ENCODE peak calls at places on chromosome 17, in nine cellular contexts. C, P, U, Y, F, J, N, G and B are unnamed samples.

GRCh38 chr17:6555331-6556120 is 829 bp downstream of the PITPNM3 start:
- DNase-seq in C (no peak), P (no peak), U (no peak), Y (no peak), F (no peak), J (no peak), N (no peak), G (no peak), B (peak)

GRCh38 chr17:67557921-67558320 is 159.8 kb upstream of the NOL11 start:
- DNase-seq in C (no peak), P (no peak), U (no peak), Y (no peak), F (no peak), J (no peak), N (no peak), G (no peak), B (no peak)

GRCh38 chr17:77884019-77884418 is 74.5 kb upstream of the TNRC6C start:
- DNase-seq in C (no peak), P (no peak), U (no peak), Y (peak), F (no peak), J (no peak), N (no peak), G (peak), B (peak)

GRCh38 chr17:9987779-9988585 is 82.9 kb upstream of the RCVRN start:
- DNase-seq in C (no peak), P (peak), U (no peak), Y (no peak), F (no peak), J (peak), N (peak), G (no peak), B (peak)

GRCh38 chr17:46216682-46217081 is 23.5 kb upstream of the KANSL1 start:
- DNase-seq in C (no peak), P (no peak), U (no peak), Y (no peak), F (no peak), J (no peak), N (no peak), G (no peak), B (no peak)

GRCh38 chr17:75909812-75910274 is 5.2 kb upstream of the MRPL38 start:
- DNase-seq in C (no peak), P (no peak), U (no peak), Y (peak), F (peak), J (no peak), N (no peak), G (peak), B (peak)

GRCh38 chr17:31002047-31002446 is 31.2 kb downstream of the RNF135 start:
- DNase-seq in C (no peak), P (no peak), U (no peak), Y (peak), F (no peak), J (no peak), N (no peak), G (no peak), B (no peak)

GRCh38 chr17:82083533-82084359 is 14.3 kb downstream of the FASN start:
- DNase-seq in C (no peak), P (no peak), U (no peak), Y (no peak), F (no peak), J (no peak), N (no peak), G (no peak), B (no peak)

GRCh38 chr17:63571632-63572310 is 21.5 kb downstream of the DCAF7 start:
- DNase-seq in C (no peak), P (peak), U (no peak), Y (no peak), F (no peak), J (no peak), N (no peak), G (no peak), B (no peak)

GRCh38 chr17:4161179-4161559 is 18.2 kb downstream of the CYB5D2 start:
- DNase-seq in C (no peak), P (peak), U (no peak), Y (no peak), F (no peak), J (peak), N (no peak), G (no peak), B (no peak)

GRCh38 chr17:74249966-74250365 is 24.1 kb upstream of the DNAI2 start:
- DNase-seq in C (no peak), P (no peak), U (no peak), Y (no peak), F (peak), J (no peak), N (no peak), G (no peak), B (no peak)

GRCh38 chr17:30290696-30291570 is 811 bp downstream of the BLMH start:
- DNase-seq in C (peak), P (no peak), U (no peak), Y (peak), F (peak), J (peak), N (peak), G (peak), B (peak)

GRCh38 chr17:65011047-65011446 is 45.5 kb downstream of the GNA13 start:
- DNase-seq in C (no peak), P (no peak), U (no peak), Y (no peak), F (no peak), J (no peak), N (no peak), G (no peak), B (no peak)

GRCh38 chr17:81512560-81512983 is at the start of gene ACTG1:
- DNase-seq in C (peak), P (peak), U (peak), Y (peak), F (peak), J (peak), N (peak), G (peak), B (peak)

GRCh38 chr17:81033535-81034167 is 1.3 kb upstream of the BAIAP2 start:
- DNase-seq in C (no peak), P (peak), U (no peak), Y (no peak), F (no peak), J (no peak), N (no peak), G (no peak), B (no peak)

GRCh38 chr17:79769596-79770520 is 8.1 kb upstream of the CBX2 start:
- DNase-seq in C (no peak), P (no peak), U (no peak), Y (no peak), F (no peak), J (no peak), N (no peak), G (no peak), B (no peak)

GRCh38 chr17:82933911-82934310 is 94.1 kb upstream of the ZNF750 start:
- DNase-seq in C (no peak), P (no peak), U (no peak), Y (no peak), F (peak), J (no peak), N (no peak), G (no peak), B (no peak)

GRCh38 chr17:54891176-54891821 is 9.4 kb upstream of the TOM1L1 start:
- DNase-seq in C (no peak), P (peak), U (no peak), Y (peak), F (no peak), J (peak), N (no peak), G (peak), B (no peak)

GRCh38 chr17:82799591-82799990 is 40.2 kb downstream of the ZNF750 start:
- DNase-seq in C (no peak), P (no peak), U (no peak), Y (no peak), F (no peak), J (no peak), N (no peak), G (no peak), B (no peak)

GRCh38 chr17:70857351-70857750 is 688.0 kb downstream of the KCNJ2 start:
- DNase-seq in C (no peak), P (no peak), U (no peak), Y (no peak), F (no peak), J (no peak), N (no peak), G (no peak), B (no peak)

GRCh38 chr17:32275060-32276042 is 9.7 kb downstream of the RHBDL3 start:
- DNase-seq in C (no peak), P (peak), U (no peak), Y (no peak), F (peak), J (peak), N (no peak), G (peak), B (no peak)

GRCh38 chr17:78337244-78338109 is 22.4 kb downstream of the SOCS3 start:
- DNase-seq in C (no peak), P (peak), U (no peak), Y (no peak), F (no peak), J (no peak), N (no peak), G (no peak), B (no peak)

GRCh38 chr17:29617481-29618271 is 5.0 kb downstream of the CORO6 start:
- DNase-seq in C (peak), P (peak), U (no peak), Y (peak), F (peak), J (no peak), N (peak), G (no peak), B (peak)

GRCh38 chr17:49986396-49987289 is 8.4 kb downstream of the DLX3 start:
- DNase-seq in C (no peak), P (no peak), U (no peak), Y (no peak), F (no peak), J (no peak), N (no peak), G (no peak), B (no peak)

GRCh38 chr17:74800531-74800930 is 24.4 kb upstream of the NAT9 start:
- DNase-seq in C (no peak), P (no peak), U (no peak), Y (no peak), F (no peak), J (no peak), N (no peak), G (no peak), B (no peak)

GRCh38 chr17:72342582-72343527 is 222.0 kb downstream of the SOX9 start:
- DNase-seq in C (no peak), P (no peak), U (no peak), Y (no peak), F (peak), J (no peak), N (no peak), G (no peak), B (peak)

GRCh38 chr17:64020068-64020766 is at the start of gene ICAM2:
- DNase-seq in C (peak), P (peak), U (no peak), Y (no peak), F (peak), J (no peak), N (peak), G (no peak), B (peak)

GRCh38 chr17:12983986-12984932 is 33.6 kb downstream of the ELAC2 start:
- DNase-seq in C (no peak), P (no peak), U (no peak), Y (no peak), F (peak), J (no peak), N (no peak), G (no peak), B (peak)

GRCh38 chr17:70947636-70948565 is 778.6 kb downstream of the KCNJ2 start:
- DNase-seq in C (no peak), P (no peak), U (no peak), Y (no peak), F (no peak), J (no peak), N (no peak), G (no peak), B (peak)

GRCh38 chr17:59804910-59805381 is 87.8 kb downstream of the TUBD1 start:
- DNase-seq in C (no peak), P (peak), U (no peak), Y (no peak), F (no peak), J (no peak), N (no peak), G (peak), B (no peak)

GRCh38 chr17:40443988-40444899 is 994 bp downstream of the IGFBP4 start:
- DNase-seq in C (no peak), P (no peak), U (no peak), Y (no peak), F (peak), J (no peak), N (peak), G (no peak), B (no peak)

GRCh38 chr17:44183024-44183423 is 3.7 kb upstream of the TMUB2 start:
- DNase-seq in C (no peak), P (no peak), U (no peak), Y (no peak), F (no peak), J (no peak), N (no peak), G (no peak), B (no peak)

GRCh38 chr17:56808503-56808902 is 25.2 kb downstream of the C17orf67 start:
- DNase-seq in C (no peak), P (no peak), U (no peak), Y (peak), F (no peak), J (no peak), N (no peak), G (no peak), B (no peak)

GRCh38 chr17:82390015-82390859 is 18.7 kb downstream of the UTS2R start:
- DNase-seq in C (no peak), P (no peak), U (no peak), Y (no peak), F (no peak), J (no peak), N (no peak), G (no peak), B (no peak)

GRCh38 chr17:30226878-30227277 is 8.6 kb downstream of the SLC6A4 start:
- DNase-seq in C (no peak), P (no peak), U (no peak), Y (no peak), F (no peak), J (no peak), N (no peak), G (no peak), B (no peak)

GRCh38 chr17:48722924-48723554 is at the start of gene PRAC2:
- DNase-seq in C (no peak), P (peak), U (no peak), Y (no peak), F (no peak), J (no peak), N (no peak), G (no peak), B (no peak)

GRCh38 chr17:39218906-39219305 is 6.8 kb downstream of the STAC2 start:
- DNase-seq in C (no peak), P (no peak), U (no peak), Y (no peak), F (no peak), J (no peak), N (no peak), G (no peak), B (no peak)

GRCh38 chr17:1626333-1626732 is 2.3 kb downstream of the SLC43A2 start:
- DNase-seq in C (no peak), P (no peak), U (no peak), Y (no peak), F (no peak), J (no peak), N (no peak), G (no peak), B (no peak)

GRCh38 chr17:2602597-2603017 is 9.2 kb downstream of the PAFAH1B1 start:
- DNase-seq in C (no peak), P (no peak), U (no peak), Y (no peak), F (no peak), J (no peak), N (no peak), G (no peak), B (no peak)